ENCODE peak calls at places on chromosomes 12 and 14, in five cellular contexts. P is HCT116, H is HepG2, D is GM12878, N is H1. V is an unnamed sample.

GRCh38 chr12:114995891-114996290 is 311.9 kb upstream of the TBX3 start:
- DNase-seq in P (no peak), N (no peak), D (no peak), H (no peak), V (no peak)

GRCh38 chr14:88352299-88353097 is 29.4 kb upstream of the KCNK10 start:
- DNase-seq in P (no peak), H (no peak), N (no peak), D (no peak), V (no peak)

GRCh38 chr14:88196925-88197324 is 126.1 kb downstream of the KCNK10 start:
- DNase-seq in P (no peak), N (no peak), D (no peak), H (no peak), V (no peak)

GRCh38 chr14:30872602-30873001 is 1.8 kb upstream of the COCH start:
- DNase-seq in H (no peak), P (no peak), N (no peak), D (no peak), V (no peak)

GRCh38 chr12:92408072-92408900 is 262.6 kb upstream of the BTG1 start:
- DNase-seq in H (peak; percentile 4), D (no peak), P (peak; percentile 40), N (peak; percentile 23), V (no peak)

GRCh38 chr14:63362305-63362914 is 43.7 kb upstream of the GPHB5 start:
- DNase-seq in P (no peak), H (no peak), N (no peak), D (no peak), V (no peak)

GRCh38 chr12:18888062-18888461 is 150.1 kb downstream of the CAPZA3 start:
- DNase-seq in H (no peak), P (no peak), N (no peak), D (no peak), V (peak; percentile 43)

GRCh38 chr12:100591979-100592378 is 18.5 kb downstream of the GAS2L3 start:
- DNase-seq in P (no peak), H (peak; percentile 58), D (no peak), N (no peak), V (no peak)

GRCh38 chr14:105495990-105496830 is 5.2 kb downstream of the TEDC1 start:
- DNase-seq in P (no peak), H (peak; percentile 85), N (no peak), D (no peak), V (no peak)

GRCh38 chr12:98686603-98687002 is 41.5 kb downstream of the APAF1 start:
- DNase-seq in H (no peak), P (no peak), D (no peak), N (no peak), V (no peak)

GRCh38 chr12:26198742-26199141 is 3.4 kb downstream of the SSPN start:
- DNase-seq in H (no peak), D (no peak), N (no peak), P (no peak), V (no peak)
- TF ChIP-seq ZNF274 in H (no peak), D (no peak), N (no peak), P (no peak), V (no peak)

GRCh38 chr12:32522322-32523221 is 123.2 kb downstream of the FGD4 start:
- DNase-seq in P (no peak), N (no peak), D (peak; percentile 9), H (no peak), V (no peak)
- H3K4me1 ChIP-seq in P (no peaks in the 10 kb centered on the region), N (peaks cover 4% of the 10 kb centered on the region), D (peaks cover 13% of the 10 kb centered on the region), H (peaks cover 7% of the 10 kb centered on the region), V (no peaks in the 10 kb centered on the region)

DNA sequence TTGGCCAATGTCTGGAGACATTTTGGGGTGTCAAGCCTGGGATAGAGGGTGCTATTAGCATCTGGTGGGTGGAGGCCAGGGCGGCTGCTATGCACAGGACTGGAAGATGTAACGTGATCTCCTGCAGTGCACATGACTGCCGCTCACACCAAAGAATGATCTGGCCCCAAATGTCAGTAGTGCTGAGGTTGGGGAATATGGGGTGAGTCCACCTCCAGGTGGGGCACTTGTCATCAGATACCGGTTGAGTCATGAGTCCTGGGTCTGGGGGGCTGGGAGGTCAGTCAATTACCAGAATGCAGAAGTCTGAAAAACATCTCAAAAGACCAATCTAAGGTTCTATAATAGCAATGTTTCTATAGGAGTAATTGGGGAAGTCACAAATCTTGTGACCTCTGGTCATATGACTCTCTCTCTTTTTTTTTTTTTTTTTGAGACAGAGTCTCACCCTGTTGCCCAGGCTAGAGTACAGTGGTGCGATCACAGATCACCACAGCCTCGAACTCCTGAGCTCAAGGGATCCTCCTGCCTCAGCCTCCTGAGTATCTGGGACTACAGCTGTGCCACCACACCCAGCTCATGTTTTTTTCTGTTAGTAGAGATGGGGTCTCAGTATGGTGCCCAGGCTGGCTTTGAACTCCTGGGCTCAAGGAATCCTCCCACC is 6.0 kb upstream of the SDSL start:
- DNase-seq in D (no peak), N (no peak), H (no peak), P (no peak), V (no peak)
- TF ChIP-seq ZNF274 in D (no peak), N (no peak), H (no peak), P (no peak), V (no peak)

GRCh38 chr12:124543052-124543590 is 24.3 kb downstream of the NCOR2 start:
- DNase-seq in H (no peak), D (no peak), N (no peak), P (no peak), V (no peak)
- H3K4me1 ChIP-seq in H (peaks cover 30% of the 10 kb centered on the region), D (peaks cover 56% of the 10 kb centered on the region), N (peaks cover 51% of the 10 kb centered on the region), P (peaks cover 7% of the 10 kb centered on the region), V (peaks cover 58% of the 10 kb centered on the region)

GRCh38 chr12:12487490-12487889 is 75.2 kb downstream of the DUSP16 start:
- DNase-seq in D (no peak), H (no peak), P (no peak), N (no peak), V (no peak)
- TF ChIP-seq ZNF274 in D (no peak), H (no peak), P (no peak), N (no peak), V (no peak)

GRCh38 chr12:107318804-107319535 is 225.6 kb upstream of the CRY1 start:
- DNase-seq in P (no peak), H (no peak), N (no peak), D (no peak), V (no peak)
- H3K4me1 ChIP-seq in P (peaks cover 10% of the 10 kb centered on the region), H (peaks cover 18% of the 10 kb centered on the region), N (no peaks in the 10 kb centered on the region), D (no peaks in the 10 kb centered on the region), V (peaks cover 6% of the 10 kb centered on the region)

GRCh38 chr14:44392984-44393383 is 114.1 kb downstream of the FSCB start:
- DNase-seq in P (no peak), N (no peak), H (no peak), D (no peak), V (no peak)
- TF ChIP-seq ZNF274 in P (no peak), N (no peak), H (no peak), D (no peak), V (no peak)

GRCh38 chr14:59333235-59333634 is 131.9 kb downstream of the GPR135 start:
- DNase-seq in N (no peak), D (no peak), P (no peak), H (no peak), V (no peak)
- H3K4me1 ChIP-seq in N (peaks cover 15% of the 10 kb centered on the region), D (peaks cover 5% of the 10 kb centered on the region), P (no peaks in the 10 kb centered on the region), H (peaks cover 5% of the 10 kb centered on the region), V (peaks cover 5% of the 10 kb centered on the region)

GRCh38 chr14:24369907-24370687 is 2.1 kb downstream of the NFATC4 start:
- DNase-seq in D (no peak), N (no peak), H (no peak), P (no peak), V (no peak)
- TF ChIP-seq ZNF274 in D (no peak), N (no peak), H (no peak), P (no peak), V (no peak)